ENCODE peak calls at places on chromosomes 5 and 9, in six cellular contexts. Q, E, I, O, P and Z are unnamed samples.

GRCh38 chr9:16074962-16075361 is 522.1 kb downstream of the CCDC171 start:
- DNase-seq in Q (no peak), P (no peak), O (no peak), E (no peak), I (no peak), Z (no peak)

GRCh38 chr5:41415242-41415641 is 95.2 kb downstream of the PLCXD3 start:
- DNase-seq in E (no peak), P (no peak), O (no peak), Q (no peak), I (no peak), Z (no peak)

GRCh38 chr5:39178171-39178570 is 41.2 kb downstream of the FYB1 start:
- DNase-seq in E (no peak), I (no peak), P (no peak), O (no peak), Q (no peak), Z (no peak)

GRCh38 chr9:71769175-71770165 is 1.2 kb upstream of the CEMIP2 start:
- DNase-seq in I (no peak), P (peak; percentile 51), O (peak; percentile 83), Q (peak; percentile 81), E (peak; percentile 63), Z (no peak)

GRCh38 chr5:137300411-137301240 is 198.5 kb downstream of the SPOCK1 start:
- DNase-seq in E (no peak), Q (no peak), P (no peak), O (no peak), I (no peak), Z (no peak)

GRCh38 chr5:14351086-14351661 is 208.0 kb downstream of the TRIO start:
- DNase-seq in P (no peak), E (no peak), I (no peak), O (no peak), Q (no peak), Z (no peak)

GRCh38 chr5:159207616-159208507 is 1.5 kb downstream of the RNF145 start:
- DNase-seq in P (peak; percentile 19), I (peak; percentile 47), Q (peak; percentile 91), E (peak; percentile 74), O (peak; percentile 56), Z (peak; percentile 50)

GRCh38 chr9:3689555-3689954 is 163.8 kb upstream of the RFX3 start:
- DNase-seq in E (no peak), P (no peak), I (no peak), Q (no peak), O (no peak), Z (no peak)

GRCh38 chr9:71285191-71285656 is 163.8 kb upstream of the TRPM3 start:
- DNase-seq in I (no peak), E (no peak), P (no peak), O (no peak), Q (peak; percentile 63), Z (no peak)

GRCh38 chr9:36484124-36484523 is 84.1 kb upstream of the RNF38 start:
- DNase-seq in O (no peak), Q (no peak), P (no peak), E (no peak), I (no peak), Z (no peak)

GRCh38 chr9:107243757-107244156 is 39.3 kb upstream of the RAD23B start:
- DNase-seq in E (no peak), O (no peak), I (no peak), P (no peak), Q (no peak), Z (peak; percentile 97)

GRCh38 chr5:137096149-137097103 is 402.7 kb downstream of the SPOCK1 start:
- DNase-seq in Q (no peak), O (no peak), E (no peak), I (no peak), P (no peak), Z (no peak)

GRCh38 chr5:143870871-143871632 is 59.1 kb downstream of the HMHB1 start:
- DNase-seq in O (no peak), I (no peak), E (no peak), Q (no peak), P (no peak), Z (peak; percentile 19)

GRCh38 chr9:112752334-112753110 is 2.0 kb downstream of the SNX30 start:
- DNase-seq in I (no peak), O (no peak), Q (no peak), P (no peak), E (no peak), Z (no peak)

GRCh38 chr5:32030226-32030625 is 143.9 kb downstream of the GOLPH3 start:
- DNase-seq in P (no peak), O (no peak), I (no peak), E (no peak), Q (no peak), Z (no peak)

GRCh38 chr5:93790401-93790800 is 49.0 kb upstream of the POU5F2 start:
- DNase-seq in Q (no peak), E (no peak), O (no peak), P (no peak), I (no peak), Z (no peak)

GRCh38 chr5:131356619-131357018 is 92.8 kb downstream of the CDC42SE2 start:
- DNase-seq in Q (no peak), E (no peak), I (no peak), O (no peak), P (no peak), Z (no peak)

GRCh38 chr9:79054500-79054899 is 517.3 kb upstream of the TLE4 start:
- DNase-seq in I (no peak), Q (no peak), O (no peak), E (no peak), P (no peak), Z (no peak)

GRCh38 chr5:96079075-96079474 is 117.4 kb upstream of the ELL2 start:
- DNase-seq in P (no peak), E (no peak), O (no peak), Q (no peak), I (no peak), Z (no peak)

GRCh38 chr5:101942321-101942882 is 353.7 kb downstream of the SLCO4C1 start:
- DNase-seq in P (no peak), Q (peak; percentile 35), E (no peak), O (no peak), I (no peak), Z (no peak)

GRCh38 chr5:5063533-5063953 is 76.6 kb upstream of the ADAMTS16 start:
- DNase-seq in I (no peak), P (no peak), Q (no peak), O (no peak), E (no peak), Z (no peak)

GRCh38 chr9:482736-483135 is 268.1 kb downstream of the DOCK8 start:
- DNase-seq in P (no peak), Q (no peak), E (no peak), O (no peak), I (no peak), Z (no peak)

GRCh38 chr9:71683598-71684235 is 84.6 kb downstream of the CEMIP2 start:
- DNase-seq in P (no peak), I (no peak), O (no peak), E (peak; percentile 29), Q (no peak), Z (peak; percentile 56)

GRCh38 chr9:129330711-129331279 is 152.7 kb upstream of the IER5L start:
- DNase-seq in Q (no peak), O (no peak), P (no peak), E (no peak), I (no peak), Z (no peak)
- TF ChIP-seq CTCF in Q (no peak), O (no peak), P (peak; percentile 24), E (no peak), I (no peak), Z (no peak)

DNA sequence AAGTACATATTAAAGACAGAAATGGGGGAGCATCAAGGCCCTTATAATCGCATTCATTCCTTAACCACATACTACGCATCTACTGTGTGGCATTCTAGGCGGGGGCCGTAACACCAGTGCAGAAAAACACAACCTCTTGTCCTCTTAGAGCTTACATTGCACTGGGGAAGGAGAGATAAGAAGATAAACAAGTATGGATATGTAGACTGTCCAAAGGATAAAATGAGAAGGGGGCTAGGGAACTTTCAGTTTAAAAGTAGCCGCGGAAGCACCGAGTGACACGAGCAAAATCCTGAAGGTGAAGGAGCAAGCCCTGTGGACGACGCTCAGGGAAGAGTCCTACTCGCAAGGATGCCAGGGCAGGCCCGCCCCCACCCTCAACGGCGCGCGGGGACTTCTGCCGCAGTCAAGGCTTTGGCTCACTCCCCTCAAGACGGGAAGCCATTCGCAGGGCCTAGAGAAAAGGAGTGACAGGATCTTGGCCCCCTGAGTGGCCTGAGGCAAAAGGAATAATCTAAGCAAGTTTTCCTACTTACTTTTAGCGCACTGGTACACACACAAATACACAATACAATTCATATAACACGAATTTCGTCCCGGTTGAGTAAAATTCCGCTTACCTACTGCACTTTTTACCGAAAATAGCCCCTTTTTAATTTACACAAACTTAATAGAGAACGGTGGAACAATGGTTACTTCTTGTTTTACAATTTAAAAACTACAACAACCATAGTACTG is 1.3 kb upstream of the NIPBL start:
- DNase-seq in O (no peak), P (no peak), I (no peak), E (peak; percentile 46), Q (peak; percentile 63), Z (no peak)
- H3K4me1 ChIP-seq in O (peaks cover 15% of the 10 kb centered on the region), P (peaks cover 7% of the 10 kb centered on the region), I (peaks cover 7% of the 10 kb centered on the region), E (peaks cover 13% of the 10 kb centered on the region), Q (peaks cover 49% of the 10 kb centered on the region), Z (peaks cover 11% of the 10 kb centered on the region)

DNA sequence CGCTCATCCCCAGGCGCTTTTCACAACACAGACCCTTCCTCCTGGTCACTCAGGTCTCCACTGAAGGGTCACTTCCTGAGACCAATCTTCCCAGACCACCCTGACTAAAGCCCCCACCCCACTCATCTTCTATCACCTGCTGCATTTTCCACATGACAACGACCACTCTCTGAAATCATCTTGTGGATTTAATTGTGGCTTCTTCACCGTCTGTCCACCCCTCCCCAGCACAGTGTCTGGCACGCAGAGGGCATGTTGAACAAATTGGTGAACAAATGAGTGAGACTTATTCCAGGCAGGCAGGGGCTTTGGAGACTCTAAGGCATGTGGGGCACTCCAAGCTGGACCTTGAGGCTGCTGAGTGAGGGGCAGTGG is 8.8 kb downstream of the BARX1 start:
- DNase-seq in Q (no peak), P (no peak), E (no peak), O (no peak), I (no peak), Z (no peak)
- H3K4me3 ChIP-seq in Q (no peak overlapping the region), P (no peak overlapping the region), E (no peak overlapping the region), O (peak overlapping the region; percentile 9), I (no peak overlapping the region), Z (no peak overlapping the region)

GRCh38 chr5:73706963-73707362 is 81.0 kb downstream of the ARHGEF28 start:
- DNase-seq in Q (no peak), I (no peak), E (no peak), O (no peak), P (no peak), Z (no peak)

GRCh38 chr5:73702534-73702933 is 76.5 kb downstream of the ARHGEF28 start:
- DNase-seq in P (no peak), E (no peak), O (no peak), Q (no peak), I (no peak), Z (no peak)

GRCh38 chr5:73702951-73703350 is 77.0 kb downstream of the ARHGEF28 start:
- DNase-seq in O (no peak), E (no peak), P (no peak), I (no peak), Q (no peak), Z (no peak)

GRCh38 chr5:73701566-73701965 is 75.6 kb downstream of the ARHGEF28 start:
- DNase-seq in E (no peak), Q (no peak), P (no peak), O (no peak), I (no peak), Z (peak; percentile 61)

DNA sequence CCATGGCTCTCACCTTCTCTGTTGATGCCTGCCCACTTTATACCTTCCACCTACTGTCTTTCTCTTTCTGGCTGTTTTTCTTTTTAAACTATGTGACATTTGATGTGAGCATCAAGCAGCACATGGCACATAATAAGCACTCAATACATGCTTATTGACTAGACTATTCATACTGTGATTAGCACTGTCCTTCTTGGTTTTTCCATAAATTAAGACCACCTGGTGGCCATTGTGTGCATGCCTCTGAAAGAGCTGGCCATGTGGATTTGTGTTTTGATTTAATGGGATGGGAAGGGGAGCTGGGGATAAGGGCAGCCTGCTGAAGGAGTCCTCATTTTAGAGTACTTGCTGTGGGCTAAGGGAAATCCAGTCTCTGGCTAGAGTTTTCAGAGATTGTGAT is 79.4 kb downstream of the ARHGEF28 start:
- DNase-seq in I (no peak), P (no peak), O (no peak), E (no peak), Q (no peak), Z (no peak)
- TF ChIP-seq CTCF in I (no peak), P (no peak), O (no peak), E (no peak), Q (no peak), Z (no peak)